ENCODE peak calls at places on chromosome 14, in nine cellular contexts. A is sigmoid colon, S is right lobe of liver, Y is body of pancreas, M is tibial nerve, N is esophagus squamous epithelium, E is heart left ventricle, V is endothelial cell of umbilical vein, W is breast epithelium. J is an unnamed sample. For H3K36me3, the result is how much of the 10 kb centered on the place peaks cover.

GRCh38 chr14:82655770-82656169 is 1122.1 kb upstream of the SEL1L start:
- DNase-seq in V (no peak), N (no peak), M (no peak), W (no peak), S (no peak), A (no peak), E (no peak), Y (no peak), J (no peak)

GRCh38 chr14:73269729-73270651 is 32.7 kb downstream of the PAPLN start:
- DNase-seq in A (peak), W (no peak), Y (peak), N (no peak), S (peak), V (peak), E (peak), M (no peak), J (peak)

GRCh38 chr14:56023681-56024080 is 94.5 kb upstream of the PELI2 start:
- DNase-seq in S (no peak), N (no peak), E (no peak), A (no peak), W (no peak), Y (no peak), V (no peak), M (no peak), J (no peak)

GRCh38 chr14:58820032-58820431 is 182.3 kb downstream of the DACT1 start:
- DNase-seq in N (no peak), Y (no peak), S (no peak), M (no peak), W (no peak), V (no peak), A (no peak), E (no peak), J (no peak)

GRCh38 chr14:26636571-26636970 is 38.7 kb upstream of the NOVA1 start:
- DNase-seq in M (no peak), E (no peak), S (no peak), W (no peak), Y (no peak), V (no peak), A (no peak), N (no peak), J (no peak)

GRCh38 chr14:22221508-22221907 is 367.5 kb downstream of the DAD1 start:
- DNase-seq in A (no peak), W (no peak), S (no peak), M (no peak), Y (no peak), V (peak), E (no peak), N (no peak), J (no peak)

GRCh38 chr14:30848449-30849240 is 25.7 kb upstream of the COCH start:
- DNase-seq in M (no peak), E (no peak), N (no peak), W (no peak), A (no peak), S (peak), V (no peak), Y (no peak), J (no peak)

GRCh38 chr14:72350215-72350614 is 418.0 kb downstream of the RGS6 start:
- DNase-seq in E (no peak), A (no peak), N (no peak), W (no peak), Y (no peak), S (no peak), V (no peak), M (no peak), J (no peak)

GRCh38 chr14:79809849-79810612 is 401.3 kb downstream of the DIO2 start:
- DNase-seq in W (no peak), V (no peak), S (no peak), Y (no peak), A (no peak), E (no peak), M (no peak), N (no peak), J (peak)

GRCh38 chr14:39372656-39373055 is 59.6 kb downstream of the FBXO33 start:
- DNase-seq in N (no peak), E (no peak), M (no peak), S (no peak), A (no peak), Y (no peak), V (no peak), W (no peak), J (no peak)

GRCh38 chr14:73188501-73188903 is 48.8 kb upstream of the PAPLN start:
- DNase-seq in A (no peak), N (no peak), W (no peak), E (no peak), S (no peak), V (no peak), M (no peak), Y (no peak), J (no peak)

GRCh38 chr14:101578489-101578888 is 17.2 kb downstream of the DIO3 start:
- DNase-seq in N (no peak), A (no peak), Y (no peak), E (no peak), S (no peak), W (no peak), V (no peak), M (no peak), J (no peak)

GRCh38 chr14:78595797-78596196 is 425.6 kb downstream of the NRXN3 start:
- DNase-seq in W (no peak), M (no peak), S (no peak), A (no peak), V (peak), E (no peak), N (no peak), Y (no peak), J (no peak)

GRCh38 chr14:20559461-20559904 is 1.4 kb downstream of the RNASE9 start:
- DNase-seq in N (no peak), Y (no peak), V (no peak), S (no peak), M (no peak), W (no peak), E (no peak), A (no peak), J (no peak)

GRCh38 chr14:68694516-68695235 is 98.2 kb downstream of the ZFP36L1 start:
- DNase-seq in A (peak), W (no peak), V (peak), Y (no peak), E (no peak), S (no peak), N (no peak), M (no peak), J (no peak)

GRCh38 chr14:88667555-88668273 is 104.9 kb downstream of the ZC3H14 start:
- DNase-seq in Y (peak), W (peak), V (peak), S (peak), E (peak), M (peak), N (no peak), A (peak), J (peak)

GRCh38 chr14:53924754-53925153 is 31.9 kb downstream of the BMP4 start:
- DNase-seq in Y (no peak), N (no peak), A (no peak), S (no peak), W (no peak), E (no peak), V (peak), M (no peak), J (no peak)

GRCh38 chr14:64849940-64850339 is 29.8 kb downstream of the SPTB start:
- DNase-seq in A (no peak), W (no peak), Y (no peak), V (no peak), S (no peak), N (no peak), M (no peak), E (no peak), J (no peak)

GRCh38 chr14:30330452-30330851 is 228.5 kb upstream of the G2E3 start:
- DNase-seq in A (no peak), M (no peak), N (no peak), W (no peak), V (no peak), Y (no peak), S (no peak), E (no peak), J (no peak)

GRCh38 chr14:70660967-70661871 is 19.5 kb downstream of the TTC9 start:
- DNase-seq in S (peak), A (no peak), W (peak), Y (peak), M (no peak), V (no peak), N (no peak), E (no peak), J (peak)

GRCh38 chr14:88470542-88471440 is 84.0 kb downstream of the PTPN21 start:
- DNase-seq in S (no peak), V (no peak), N (no peak), E (no peak), W (no peak), Y (no peak), M (no peak), A (no peak), J (no peak)

GRCh38 chr14:53848851-53849250 is 107.8 kb downstream of the BMP4 start:
- DNase-seq in W (no peak), M (no peak), N (no peak), A (no peak), E (no peak), S (no peak), V (no peak), Y (no peak), J (no peak)

GRCh38 chr14:104981699-104982541 is 3.7 kb upstream of the CLBA1 start:
- DNase-seq in V (no peak), A (peak), M (no peak), E (no peak), S (no peak), Y (no peak), W (no peak), N (no peak), J (no peak)

GRCh38 chr14:99129211-99129696 is 142.7 kb downstream of the BCL11B start:
- DNase-seq in M (no peak), V (no peak), N (no peak), S (no peak), E (no peak), W (peak), A (peak), Y (no peak), J (no peak)

GRCh38 chr14:88829685-88830302 is 5.3 kb downstream of the TTC8 start:
- DNase-seq in N (no peak), V (no peak), E (no peak), S (no peak), A (no peak), M (no peak), Y (no peak), W (no peak), J (no peak)

GRCh38 chr14:49641697-49642129 is 6.7 kb upstream of the DNAAF2 start:
- DNase-seq in N (no peak), E (no peak), A (no peak), S (peak), M (no peak), Y (peak), V (no peak), W (no peak), J (peak)

GRCh38 chr14:21668377-21668776 is 5.2 kb downstream of the OR4E1 start:
- DNase-seq in Y (no peak), S (no peak), N (no peak), E (no peak), W (no peak), A (no peak), M (no peak), V (peak), J (no peak)

GRCh38 chr14:72588521-72588920 is 305.4 kb downstream of the DPF3 start:
- DNase-seq in S (no peak), W (no peak), V (no peak), M (no peak), Y (no peak), E (no peak), N (no peak), A (no peak), J (no peak)

GRCh38 chr14:48536318-48536717 is 860.9 kb upstream of the MDGA2 start:
- DNase-seq in E (no peak), N (no peak), M (no peak), W (no peak), S (no peak), Y (no peak), V (no peak), A (no peak), J (no peak)

GRCh38 chr14:80930836-80931389 is 10.6 kb downstream of the CEP128 start:
- DNase-seq in N (no peak), W (no peak), E (no peak), S (no peak), M (no peak), Y (no peak), V (no peak), A (no peak), J (peak)

GRCh38 chr14:56874375-56874774 is 64.1 kb upstream of the OTX2 start:
- DNase-seq in M (no peak), E (no peak), A (no peak), V (peak), W (no peak), N (no peak), Y (peak), S (peak), J (peak)

GRCh38 chr14:80570930-80571298 is 359.6 kb upstream of the DIO2 start:
- DNase-seq in M (no peak), Y (no peak), A (no peak), S (no peak), N (no peak), W (no peak), V (no peak), E (no peak), J (no peak)

DNA sequence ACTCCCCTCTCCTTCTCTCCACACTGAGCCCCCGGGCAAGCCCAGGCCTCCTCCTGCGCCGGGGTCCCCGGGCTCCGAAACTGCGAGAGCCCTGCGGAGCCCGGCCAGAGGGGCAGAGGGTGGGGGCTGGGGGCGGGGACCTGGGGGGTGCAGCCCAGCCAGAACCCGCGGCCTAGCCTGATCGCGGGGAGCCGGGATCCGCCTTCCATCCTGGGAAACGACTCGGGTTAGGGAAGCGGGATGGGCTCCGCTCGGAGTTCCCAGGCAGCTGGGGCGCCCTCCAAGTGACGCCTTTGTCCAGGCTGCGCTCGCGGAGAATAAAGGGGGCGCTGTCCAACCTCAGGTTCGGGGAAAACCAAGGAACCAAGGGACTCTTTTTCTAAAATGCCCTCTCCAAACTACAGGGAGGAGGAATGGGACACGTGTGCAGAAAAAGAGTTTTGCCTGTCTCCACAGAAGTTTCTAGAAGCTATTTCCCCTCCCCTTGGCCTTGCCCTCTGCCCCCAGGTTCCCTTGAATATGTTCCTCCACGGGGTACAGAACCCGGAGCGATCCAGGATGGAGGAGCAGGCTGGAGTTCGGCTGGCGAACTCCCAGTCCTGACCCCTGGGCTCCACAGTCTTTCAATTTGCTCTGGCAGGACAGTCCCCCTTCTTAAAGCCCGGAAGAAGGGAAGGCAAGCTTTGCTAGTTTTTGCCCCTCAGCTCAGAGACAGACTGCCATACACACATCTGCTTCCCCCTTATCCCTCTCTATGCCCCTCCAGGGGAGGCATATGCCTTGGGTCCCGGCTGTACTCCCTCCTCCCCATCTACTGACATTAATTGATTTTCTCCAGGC is 13.9 kb downstream of the NKX2-1 start:
- DNase-seq in Y (no peak), A (no peak), W (no peak), N (no peak), S (no peak), E (no peak), V (no peak), M (no peak), J (no peak)
- H3K4me3 ChIP-seq in Y (no peak), A (no peak), W (no peak), N (no peak), S (no peak), E (no peak), V (no peak), M (no peak), J (no peak)

GRCh38 chr14:67108230-67108629 is 81.0 kb upstream of the GARIN2 start:
- DNase-seq in E (no peak), M (no peak), W (no peak), Y (no peak), A (no peak), S (no peak), N (no peak), V (no peak), J (no peak)
- TF ChIP-seq POLR2A in E (no peak), M (no peak), W (no peak), Y (no peak), A (no peak), S (no peak), N (no peak), V (no peak), J (no peak)

DNA sequence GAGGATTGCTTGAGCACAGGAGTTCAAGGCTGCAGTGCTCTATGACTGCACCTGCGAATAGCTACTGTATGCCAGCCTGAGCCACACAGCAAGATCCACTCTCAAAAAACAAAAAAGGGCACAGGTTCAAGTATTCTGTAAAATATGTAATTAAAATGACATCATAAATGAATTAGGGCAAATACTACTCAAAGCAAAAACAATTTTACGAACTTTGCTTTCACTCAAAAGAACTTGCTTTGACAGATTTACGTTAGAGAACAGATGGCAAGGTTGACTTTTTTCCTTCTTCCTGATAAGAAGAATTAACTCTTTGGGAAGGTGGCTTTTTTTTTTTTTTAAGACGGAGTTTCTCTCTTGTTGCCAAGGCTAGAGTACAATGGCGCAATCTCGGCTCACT is 44.0 kb upstream of the EAPP start:
- DNase-seq in Y (no peak), E (no peak), M (no peak), V (no peak), S (no peak), W (no peak), N (no peak), A (peak), J (no peak)
- H3K36me3 ChIP-seq in Y (under half), E (half or more), M (half or more), V (under half), S (half or more), W (under half), N (under half), A (half or more), J (half or more)

GRCh38 chr14:90508073-90508472 is 111.2 kb downstream of the CALM1 start:
- DNase-seq in Y (no peak), S (no peak), M (no peak), W (no peak), A (no peak), N (no peak), V (no peak), E (no peak), J (no peak)
- H3K4me3 ChIP-seq in Y (no peak), S (no peak), M (no peak), W (no peak), A (no peak), N (no peak), V (no peak), E (no peak), J (no peak)

GRCh38 chr14:24093901-24094838 is at the start of gene PCK2:
- DNase-seq in M (peak), A (peak), W (peak), N (peak), S (peak), Y (peak), V (peak), E (peak), J (peak)
- TF ChIP-seq POLR2A in M (peak), A (peak), W (peak), N (peak), S (peak), Y (peak), V (peak), E (no peak), J (peak)

J was measured in transverse colon.